ENCODE peak calls at places on chromosomes 11 and 22, in five cellular contexts. D, V, I, O and T are unnamed samples.

GRCh38 chr11:121117753-121118152 is 16.7 kb downstream of the TECTA start:
- DNase-seq in O (no peak), V (no peak), I (no peak), D (no peak), T (no peak)

GRCh38 chr11:73210916-73211667 is 7.0 kb upstream of the P2RY2 start:
- DNase-seq in O (no peak), I (no peak), V (no peak), D (no peak), T (no peak)

GRCh38 chr11:57482782-57483569 is 22.6 kb downstream of the RTN4RL2 start:
- DNase-seq in D (no peak), I (peak; percentile 91), V (peak; percentile 81), O (peak; percentile 57), T (no peak)

GRCh38 chr11:118953265-118953664 is 2.8 kb upstream of the UPK2 start:
- DNase-seq in V (no peak), I (peak; percentile 81), O (no peak), D (no peak), T (no peak)

GRCh38 chr11:130313383-130314183 is 1.1 kb downstream of the ZBTB44 start:
- DNase-seq in D (no peak), O (no peak), V (no peak), I (no peak), T (no peak)

GRCh38 chr11:72773696-72774095 is 20.2 kb downstream of the STARD10 start:
- DNase-seq in D (no peak), I (no peak), V (no peak), O (no peak), T (no peak)

GRCh38 chr11:11569936-11570491 is 51.8 kb downstream of the GALNT18 start:
- DNase-seq in O (no peak), D (peak; percentile 19), V (no peak), I (no peak), T (no peak)

GRCh38 chr22:27391092-27391770 is 410.3 kb downstream of the MN1 start:
- DNase-seq in O (no peak), D (no peak), V (no peak), I (peak; percentile 70), T (no peak)

GRCh38 chr11:57778318-57779037 is 16.9 kb downstream of the CTNND1 start:
- DNase-seq in O (no peak), I (peak; percentile 94), V (peak; percentile 92), D (peak; percentile 100), T (peak; percentile 29)

GRCh38 chr11:62130498-62131464 is 7.0 kb downstream of the INCENP start:
- DNase-seq in V (no peak), I (peak; percentile 55), O (no peak), D (no peak), T (no peak)

GRCh38 chr11:289706-290620 is 1.0 kb downstream of the PGGHG start:
- DNase-seq in V (no peak), D (no peak), I (peak; percentile 55), O (no peak), T (peak; percentile 49)

GRCh38 chr22:30336752-30337460 is 10.2 kb upstream of the TBC1D10A start:
- DNase-seq in D (no peak), I (no peak), V (no peak), O (no peak), T (no peak)

GRCh38 chr11:83661491-83662350 is 375.6 kb upstream of the CCDC90B start:
- DNase-seq in O (no peak), V (no peak), I (no peak), D (no peak), T (no peak)

GRCh38 chr11:78189851-78190250 is 1.1 kb downstream of the USP35 start:
- DNase-seq in I (no peak), V (no peak), D (no peak), O (no peak), T (no peak)

GRCh38 chr11:13316528-13316961 is 39.0 kb downstream of the BMAL1 start:
- DNase-seq in O (no peak), I (no peak), D (no peak), V (no peak), T (no peak)

GRCh38 chr11:5505363-5506048 is 4.3 kb downstream of the UBQLN3 start:
- DNase-seq in O (no peak), I (no peak), V (no peak), D (no peak), T (no peak)

GRCh38 chr11:117953029-117953671 is 23.9 kb upstream of the TMPRSS13 start:
- DNase-seq in D (no peak), I (peak; percentile 43), O (no peak), V (no peak), T (no peak)